ENCODE peak calls at places on chromosomes 12 and 14, in nine cellular contexts. E is foreskin keratinocyte, F is uterus, A is AG09309, L is nephron progenitor cell, G is activated B cell treated with CpG ODN at 0.5 μM for 24 hours, D is Calu3, N is tibial artery, C is PC-9. H is an unnamed sample.
A peak's percentile ranks its signal among the peaks of the same experiment; 100 is the strongest.

GRCh38 chr12:70049596-70050360 is 193.5 kb upstream of the CNOT2 start:
- DNase-seq in F (no peak), N (no peak), D (peak; percentile 73), L (no peak), A (no peak), E (peak; percentile 91), C (peak; percentile 88), G (no peak), H (no peak)

GRCh38 chr12:6341439-6342139 is at the start of gene TNFRSF1A:
- DNase-seq in F (peak; percentile 89), L (no peak), E (no peak), D (peak; percentile 65), C (peak; percentile 63), N (peak; percentile 85), G (no peak), A (no peak), H (no peak)

GRCh38 chr12:12088761-12089160 is 18.0 kb downstream of the BCL2L14 start:
- DNase-seq in N (no peak), F (no peak), C (no peak), D (no peak), E (no peak), G (no peak), A (no peak), L (no peak), H (no peak)

GRCh38 chr12:2796187-2796663 is 1.5 kb downstream of the FKBP4 start:
- DNase-seq in A (no peak), L (no peak), F (no peak), N (no peak), G (no peak), E (peak; percentile 18), C (peak; percentile 42), D (no peak), H (no peak)

GRCh38 chr12:22543246-22544037 is 900 bp downstream of the C2CD5 start:
- DNase-seq in C (no peak), N (peak; percentile 41), D (peak; percentile 60), G (peak; percentile 49), A (no peak), E (peak; percentile 37), F (peak; percentile 39), L (peak; percentile 47), H (no peak)

GRCh38 chr14:93115920-93116675 is at the start of gene ITPK1:
- DNase-seq in A (no peak), G (peak; percentile 69), D (peak; percentile 59), C (no peak), L (peak; percentile 67), E (no peak), F (peak; percentile 49), N (peak; percentile 34), H (no peak)

GRCh38 chr12:15863258-15863835 is 18.8 kb upstream of the STRAP start:
- DNase-seq in N (no peak), C (no peak), E (peak; percentile 21), A (no peak), D (no peak), F (no peak), L (no peak), G (no peak), H (no peak)

GRCh38 chr14:94164685-94165431 is 9.3 kb upstream of the PPP4R4 start:
- DNase-seq in L (peak; percentile 34), G (no peak), F (no peak), E (no peak), N (no peak), C (no peak), D (no peak), A (no peak), H (no peak)

GRCh38 chr14:63551338-63551737 is 8.2 kb upstream of the PPP2R5E start:
- DNase-seq in F (no peak), L (no peak), G (no peak), E (peak; percentile 66), C (no peak), A (no peak), D (no peak), N (no peak), H (no peak)

GRCh38 chr14:93778453-93778852 is 9.8 kb downstream of the PRIMA1 start:
- DNase-seq in F (no peak), E (no peak), G (no peak), N (no peak), C (no peak), D (no peak), L (no peak), A (no peak), H (no peak)

GRCh38 chr14:68820536-68820935 is 27.7 kb upstream of the ZFP36L1 start:
- DNase-seq in G (no peak), C (no peak), E (no peak), L (no peak), A (no peak), F (no peak), N (no peak), D (no peak), H (no peak)

GRCh38 chr12:107522692-107523477 is 162.7 kb upstream of the PWP1 start:
- DNase-seq in C (no peak), N (no peak), F (no peak), G (no peak), A (no peak), D (no peak), L (no peak), E (no peak), H (no peak)

GRCh38 chr12:132511516-132512196 is 21.7 kb downstream of the FBRSL1 start:
- DNase-seq in N (no peak), A (no peak), C (no peak), L (no peak), D (no peak), E (no peak), F (no peak), G (no peak), H (no peak)

GRCh38 chr14:22112004-22112403 is 438.4 kb upstream of the OR4E1 start:
- DNase-seq in C (no peak), A (no peak), E (no peak), D (peak; percentile 49), L (peak; percentile 65), G (no peak), N (no peak), F (no peak), H (no peak)

GRCh38 chr12:20421338-20421890 is 53.1 kb downstream of the PDE3A start:
- DNase-seq in C (no peak), A (no peak), D (no peak), F (no peak), G (no peak), N (no peak), L (peak; percentile 8), E (no peak), H (no peak)

GRCh38 chr12:68613209-68613904 is 2.7 kb downstream of the RAP1B start:
- DNase-seq in D (no peak), G (no peak), L (no peak), N (no peak), F (no peak), C (no peak), A (no peak), E (no peak), H (no peak)

GRCh38 chr12:5258966-5259365 is 172.9 kb upstream of the NTF3 start:
- DNase-seq in E (no peak), L (no peak), G (no peak), F (no peak), A (no peak), N (no peak), C (no peak), D (no peak), H (no peak)

GRCh38 chr14:62734831-62735230 is 310.4 kb downstream of the KCNH5 start:
- DNase-seq in E (peak; percentile 66), D (no peak), A (no peak), C (no peak), G (no peak), L (no peak), N (no peak), F (no peak), H (no peak)

GRCh38 chr14:71322660-71323250 is 415.5 kb downstream of the PCNX1 start:
- DNase-seq in D (no peak), G (no peak), F (no peak), N (no peak), A (peak; percentile 43), L (no peak), C (peak; percentile 45), E (peak; percentile 37), H (no peak)

GRCh38 chr12:11762723-11763326 is 113.4 kb downstream of the ETV6 start:
- DNase-seq in D (no peak), C (no peak), N (no peak), G (no peak), L (no peak), F (no peak), E (no peak), A (no peak), H (no peak)

DNA sequence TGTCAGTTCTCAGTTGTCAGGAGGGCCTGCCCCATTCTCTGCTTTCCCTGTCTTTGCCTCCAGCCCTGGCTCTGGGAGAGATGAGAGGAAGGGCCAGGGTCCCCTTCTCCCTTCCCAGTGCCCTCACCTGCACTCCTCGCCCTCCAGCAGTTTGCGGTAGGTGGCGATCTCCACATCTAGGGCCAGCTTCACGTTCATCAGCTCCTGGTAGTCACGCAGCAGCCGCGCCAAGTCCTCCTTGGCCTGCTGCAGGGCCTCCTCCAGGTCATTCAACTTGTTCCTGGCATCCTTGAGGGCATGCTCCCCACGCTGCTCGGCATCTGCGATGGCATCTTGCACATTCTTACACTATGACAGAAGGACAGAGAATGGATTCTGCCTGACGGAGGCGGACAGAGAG is 5.4 kb downstream of the KRT2 start:
- DNase-seq in D (no peak), G (no peak), L (no peak), E (no peak), N (no peak), A (no peak), F (no peak), C (no peak), H (no peak)
- TF ChIP-seq CTCF in D (no peak), G (no peak), L (no peak), E (no peak), N (no peak), A (no peak), F (no peak), C (no peak), H (no peak)

GRCh38 chr14:67734675-67735074 is 33.0 kb downstream of the RDH12 start:
- DNase-seq in N (no peak), G (no peak), D (no peak), F (no peak), E (no peak), A (no peak), C (no peak), L (no peak), H (no peak)
- TF ChIP-seq CTCF in N (no peak), G (no peak), D (no peak), F (no peak), E (peak; percentile 31), A (peak; percentile 13), C (no peak), L (no peak), H (no peak)

GRCh38 chr14:95515523-95516517 is 630 bp downstream of the SYNE3 start:
- DNase-seq in D (peak; percentile 66), C (no peak), N (peak; percentile 74), G (peak; percentile 89), E (no peak), A (no peak), F (no peak), L (peak; percentile 73), H (peak; percentile 87)
- TF ChIP-seq CTCF in D (peak; percentile 37), C (peak; percentile 37), N (peak; percentile 33), G (no peak), E (peak; percentile 24), A (peak; percentile 34), F (no peak), L (peak; percentile 28), H (no peak)

DNA sequence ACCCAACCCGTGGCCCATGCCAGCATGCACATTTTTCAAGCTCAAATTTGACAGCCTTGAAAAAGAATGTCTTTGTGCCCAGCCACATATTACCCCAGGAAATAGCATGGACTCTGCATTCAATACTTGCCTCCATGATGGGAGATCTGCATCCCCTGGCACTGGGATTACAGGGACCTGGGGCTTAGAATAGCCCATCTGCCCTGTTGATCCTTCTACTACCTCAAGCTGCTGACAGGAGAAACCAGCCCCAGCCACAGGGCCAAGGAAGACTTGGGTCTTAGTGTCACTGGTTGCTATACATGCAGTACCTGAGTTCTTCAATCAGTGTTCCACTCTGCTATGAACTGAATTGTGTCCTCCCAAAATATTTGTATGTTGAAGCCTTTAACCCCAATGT is 85.3 kb downstream of the LRRC74A start:
- DNase-seq in C (no peak), A (no peak), G (no peak), N (no peak), F (no peak), L (no peak), D (no peak), E (no peak), H (peak; percentile 51)
- TF ChIP-seq CTCF in C (no peak), A (no peak), G (no peak), N (no peak), F (no peak), L (no peak), D (no peak), E (no peak), H (no peak)